ENCODE peak calls at places on chromosomes 12 and 14, in eight cellular contexts. One of them, this sample, is unnamed.

GRCh38 chr12:68121143-68121542 is 38.4 kb downstream of the IFNG start:
- DNase-seq in HCT116: no peak
- DNase-seq in uterus: no peak
- DNase-seq in stomach: no peak
- DNase-seq in lower leg skin: no peak
- DNase-seq in sigmoid colon: no peak
- DNase-seq in transverse colon: no peak
- DNase-seq in right lobe of liver: no peak
- DNase-seq in this sample: no peak

GRCh38 chr14:66662374-66662773 is 154.4 kb downstream of the GPHN start:
- DNase-seq in HCT116: no peak
- DNase-seq in uterus: no peak
- DNase-seq in stomach: no peak
- DNase-seq in lower leg skin: no peak
- DNase-seq in sigmoid colon: no peak
- DNase-seq in transverse colon: no peak
- DNase-seq in right lobe of liver: no peak
- DNase-seq in this sample: no peak

GRCh38 chr12:76313289-76313688 is 34.9 kb downstream of the BBS10 start:
- DNase-seq in HCT116: no peak
- DNase-seq in uterus: no peak
- DNase-seq in stomach: no peak
- DNase-seq in lower leg skin: no peak
- DNase-seq in sigmoid colon: no peak
- DNase-seq in transverse colon: no peak
- DNase-seq in right lobe of liver: no peak
- DNase-seq in this sample: no peak

GRCh38 chr12:14743061-14743460 is 46.7 kb upstream of the GUCY2C start:
- DNase-seq in HCT116: no peak
- DNase-seq in uterus: no peak
- DNase-seq in stomach: no peak
- DNase-seq in lower leg skin: no peak
- DNase-seq in sigmoid colon: no peak
- DNase-seq in transverse colon: no peak
- DNase-seq in right lobe of liver: no peak
- DNase-seq in this sample: no peak

GRCh38 chr12:90203556-90203955 is 494.9 kb upstream of the ATP2B1 start:
- DNase-seq in HCT116: no peak
- DNase-seq in uterus: no peak
- DNase-seq in stomach: no peak
- DNase-seq in lower leg skin: no peak
- DNase-seq in sigmoid colon: no peak
- DNase-seq in transverse colon: no peak
- DNase-seq in right lobe of liver: no peak
- DNase-seq in this sample: no peak

GRCh38 chr14:36524874-36525745 is 5.1 kb upstream of the NKX2-1 start:
- DNase-seq in HCT116: peak
- DNase-seq in uterus: no peak
- DNase-seq in stomach: no peak
- DNase-seq in lower leg skin: no peak
- DNase-seq in sigmoid colon: no peak
- DNase-seq in transverse colon: peak
- DNase-seq in right lobe of liver: no peak
- DNase-seq in this sample: peak

GRCh38 chr14:102415671-102416070 is 52.9 kb downstream of the TECPR2 start:
- DNase-seq in HCT116: no peak
- DNase-seq in uterus: no peak
- DNase-seq in stomach: no peak
- DNase-seq in lower leg skin: no peak
- DNase-seq in sigmoid colon: peak
- DNase-seq in transverse colon: no peak
- DNase-seq in right lobe of liver: no peak
- DNase-seq in this sample: no peak

GRCh38 chr14:77375164-77375950 is 1.5 kb downstream of the TMED8 start:
- DNase-seq in HCT116: no peak
- DNase-seq in uterus: no peak
- DNase-seq in stomach: no peak
- DNase-seq in lower leg skin: no peak
- DNase-seq in sigmoid colon: no peak
- DNase-seq in transverse colon: no peak
- DNase-seq in right lobe of liver: no peak
- DNase-seq in this sample: no peak

GRCh38 chr14:68578597-68578996 is 214.3 kb downstream of the ZFP36L1 start:
- DNase-seq in HCT116: no peak
- DNase-seq in uterus: no peak
- DNase-seq in stomach: no peak
- DNase-seq in lower leg skin: no peak
- DNase-seq in sigmoid colon: no peak
- DNase-seq in transverse colon: no peak
- DNase-seq in right lobe of liver: no peak
- DNase-seq in this sample: no peak

GRCh38 chr14:100341301-100342031 is 18.3 kb downstream of the SLC25A47 start:
- DNase-seq in HCT116: no peak
- DNase-seq in uterus: no peak
- DNase-seq in stomach: peak
- DNase-seq in lower leg skin: peak
- DNase-seq in sigmoid colon: no peak
- DNase-seq in transverse colon: no peak
- DNase-seq in right lobe of liver: peak
- DNase-seq in this sample: no peak

GRCh38 chr12:79161249-79161934 is 296.8 kb downstream of the SYT1 start:
- DNase-seq in HCT116: no peak
- DNase-seq in uterus: no peak
- DNase-seq in stomach: no peak
- DNase-seq in lower leg skin: no peak
- DNase-seq in sigmoid colon: no peak
- DNase-seq in transverse colon: no peak
- DNase-seq in right lobe of liver: no peak
- DNase-seq in this sample: no peak

GRCh38 chr12:18861287-18861858 is 123.5 kb downstream of the CAPZA3 start:
- DNase-seq in HCT116: peak
- DNase-seq in uterus: no peak
- DNase-seq in stomach: no peak
- DNase-seq in lower leg skin: no peak
- DNase-seq in sigmoid colon: no peak
- DNase-seq in transverse colon: no peak
- DNase-seq in right lobe of liver: no peak
- DNase-seq in this sample: no peak

GRCh38 chr12:1873531-1874149 is 44.8 kb downstream of the CACNA2D4 start:
- DNase-seq in HCT116: no peak
- DNase-seq in uterus: no peak
- DNase-seq in stomach: no peak
- DNase-seq in lower leg skin: peak
- DNase-seq in sigmoid colon: no peak
- DNase-seq in transverse colon: no peak
- DNase-seq in right lobe of liver: no peak
- DNase-seq in this sample: no peak

GRCh38 chr14:23183479-23183878 is at the start of gene SLC7A8:
- DNase-seq in HCT116: peak
- DNase-seq in uterus: peak
- DNase-seq in stomach: peak
- DNase-seq in lower leg skin: peak
- DNase-seq in sigmoid colon: peak
- DNase-seq in transverse colon: peak
- DNase-seq in right lobe of liver: peak
- DNase-seq in this sample: peak
- TF ChIP-seq POLR2A in HCT116: peak
- TF ChIP-seq POLR2A in uterus: peak
- TF ChIP-seq POLR2A in stomach: peak
- TF ChIP-seq POLR2A in lower leg skin: no peak
- TF ChIP-seq POLR2A in sigmoid colon: peak
- TF ChIP-seq POLR2A in transverse colon: peak
- TF ChIP-seq POLR2A in right lobe of liver: peak
- TF ChIP-seq POLR2A in this sample: peak

GRCh38 chr12:6632026-6632978 is 3.5 kb downstream of the LPAR5 start:
- DNase-seq in HCT116: no peak
- DNase-seq in uterus: no peak
- DNase-seq in stomach: no peak
- DNase-seq in lower leg skin: no peak
- DNase-seq in sigmoid colon: no peak
- DNase-seq in transverse colon: peak
- DNase-seq in right lobe of liver: no peak
- DNase-seq in this sample: no peak

GRCh38 chr12:6635375-6635855 is 344 bp downstream of the LPAR5 start:
- DNase-seq in HCT116: no peak
- DNase-seq in uterus: no peak
- DNase-seq in stomach: no peak
- DNase-seq in lower leg skin: no peak
- DNase-seq in sigmoid colon: no peak
- DNase-seq in transverse colon: no peak
- DNase-seq in right lobe of liver: no peak
- DNase-seq in this sample: peak

GRCh38 chr12:6639151-6639773 is 3.5 kb upstream of the LPAR5 start:
- DNase-seq in HCT116: no peak
- DNase-seq in uterus: no peak
- DNase-seq in stomach: no peak
- DNase-seq in lower leg skin: no peak
- DNase-seq in sigmoid colon: no peak
- DNase-seq in transverse colon: no peak
- DNase-seq in right lobe of liver: no peak
- DNase-seq in this sample: no peak

GRCh38 chr12:6638305-6638704 is 2.5 kb upstream of the LPAR5 start:
- DNase-seq in HCT116: no peak
- DNase-seq in uterus: no peak
- DNase-seq in stomach: no peak
- DNase-seq in lower leg skin: no peak
- DNase-seq in sigmoid colon: no peak
- DNase-seq in transverse colon: no peak
- DNase-seq in right lobe of liver: no peak
- DNase-seq in this sample: no peak

GRCh38 chr12:6635856-6636521 is at the start of gene LPAR5:
- DNase-seq in HCT116: peak
- DNase-seq in uterus: no peak
- DNase-seq in stomach: peak
- DNase-seq in lower leg skin: peak
- DNase-seq in sigmoid colon: no peak
- DNase-seq in transverse colon: peak
- DNase-seq in right lobe of liver: no peak
- DNase-seq in this sample: peak
- TF ChIP-seq POLR2A in HCT116: no peak
- TF ChIP-seq POLR2A in uterus: no peak
- TF ChIP-seq POLR2A in stomach: no peak
- TF ChIP-seq POLR2A in lower leg skin: no peak
- TF ChIP-seq POLR2A in sigmoid colon: peak
- TF ChIP-seq POLR2A in transverse colon: peak
- TF ChIP-seq POLR2A in right lobe of liver: no peak
- TF ChIP-seq POLR2A in this sample: peak

GRCh38 chr12:96487634-96488033 is 1.7 kb upstream of the CFAP54 start:
- DNase-seq in HCT116: no peak
- DNase-seq in uterus: no peak
- DNase-seq in stomach: no peak
- DNase-seq in lower leg skin: no peak
- DNase-seq in sigmoid colon: no peak
- DNase-seq in transverse colon: no peak
- DNase-seq in right lobe of liver: no peak
- DNase-seq in this sample: no peak

GRCh38 chr12:96486751-96487150 is 2.6 kb upstream of the CFAP54 start:
- DNase-seq in HCT116: no peak
- DNase-seq in uterus: no peak
- DNase-seq in stomach: no peak
- DNase-seq in lower leg skin: no peak
- DNase-seq in sigmoid colon: no peak
- DNase-seq in transverse colon: no peak
- DNase-seq in right lobe of liver: no peak
- DNase-seq in this sample: no peak

GRCh38 chr12:96487214-96487613 is 2.2 kb upstream of the CFAP54 start:
- DNase-seq in HCT116: no peak
- DNase-seq in uterus: no peak
- DNase-seq in stomach: no peak
- DNase-seq in lower leg skin: no peak
- DNase-seq in sigmoid colon: no peak
- DNase-seq in transverse colon: no peak
- DNase-seq in right lobe of liver: no peak
- DNase-seq in this sample: no peak

GRCh38 chr12:96493101-96493500 is 3.7 kb downstream of the CFAP54 start:
- DNase-seq in HCT116: no peak
- DNase-seq in uterus: no peak
- DNase-seq in stomach: no peak
- DNase-seq in lower leg skin: no peak
- DNase-seq in sigmoid colon: no peak
- DNase-seq in transverse colon: no peak
- DNase-seq in right lobe of liver: no peak
- DNase-seq in this sample: no peak

GRCh38 chr12:96489392-96490056 is at the start of gene CFAP54:
- DNase-seq in HCT116: peak
- DNase-seq in uterus: peak
- DNase-seq in stomach: peak
- DNase-seq in lower leg skin: peak
- DNase-seq in sigmoid colon: peak
- DNase-seq in transverse colon: peak
- DNase-seq in right lobe of liver: peak
- DNase-seq in this sample: peak
- TF ChIP-seq POLR2A in HCT116: no peak
- TF ChIP-seq POLR2A in uterus: peak
- TF ChIP-seq POLR2A in stomach: no peak
- TF ChIP-seq POLR2A in lower leg skin: no peak
- TF ChIP-seq POLR2A in sigmoid colon: no peak
- TF ChIP-seq POLR2A in transverse colon: no peak
- TF ChIP-seq POLR2A in right lobe of liver: no peak
- TF ChIP-seq POLR2A in this sample: no peak

GRCh38 chr14:22846811-22847307 is 10.5 kb downstream of the MMP14 start:
- DNase-seq in HCT116: no peak
- DNase-seq in uterus: no peak
- DNase-seq in stomach: no peak
- DNase-seq in lower leg skin: peak
- DNase-seq in sigmoid colon: no peak
- DNase-seq in transverse colon: no peak
- DNase-seq in right lobe of liver: no peak
- DNase-seq in this sample: peak

GRCh38 chr14:22845821-22846625 is 9.6 kb downstream of the MMP14 start:
- DNase-seq in HCT116: no peak
- DNase-seq in uterus: no peak
- DNase-seq in stomach: no peak
- DNase-seq in lower leg skin: peak
- DNase-seq in sigmoid colon: peak
- DNase-seq in transverse colon: no peak
- DNase-seq in right lobe of liver: no peak
- DNase-seq in this sample: no peak

GRCh38 chr14:22843123-22843925 is 6.9 kb downstream of the MMP14 start:
- DNase-seq in HCT116: no peak
- DNase-seq in uterus: no peak
- DNase-seq in stomach: no peak
- DNase-seq in lower leg skin: peak
- DNase-seq in sigmoid colon: peak
- DNase-seq in transverse colon: no peak
- DNase-seq in right lobe of liver: no peak
- DNase-seq in this sample: no peak

GRCh38 chr14:22844221-22845102 is 8.1 kb downstream of the MMP14 start:
- DNase-seq in HCT116: no peak
- DNase-seq in uterus: no peak
- DNase-seq in stomach: no peak
- DNase-seq in lower leg skin: peak
- DNase-seq in sigmoid colon: peak
- DNase-seq in transverse colon: no peak
- DNase-seq in right lobe of liver: no peak
- DNase-seq in this sample: no peak

DNA sequence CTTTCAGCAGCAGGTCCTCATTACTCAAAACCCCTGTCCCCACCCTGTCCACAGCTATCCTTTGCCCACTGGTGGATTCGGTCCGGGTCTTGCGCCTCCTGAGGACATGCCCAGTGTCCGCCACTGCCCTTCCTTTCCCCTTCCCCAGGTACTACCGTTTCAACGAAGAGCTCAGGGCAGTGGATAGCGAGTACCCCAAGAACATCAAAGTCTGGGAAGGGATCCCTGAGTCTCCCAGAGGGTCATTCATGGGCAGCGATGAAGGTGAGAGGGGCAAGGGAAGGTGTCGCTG is 8.7 kb downstream of the MMP14 start:
- DNase-seq in HCT116: no peak
- DNase-seq in uterus: no peak
- DNase-seq in stomach: no peak
- DNase-seq in lower leg skin: peak
- DNase-seq in sigmoid colon: no peak
- DNase-seq in transverse colon: no peak
- DNase-seq in right lobe of liver: no peak
- DNase-seq in this sample: no peak
- TF ChIP-seq POLR2A in HCT116: no peak
- TF ChIP-seq POLR2A in uterus: no peak
- TF ChIP-seq POLR2A in stomach: no peak
- TF ChIP-seq POLR2A in lower leg skin: no peak
- TF ChIP-seq POLR2A in sigmoid colon: no peak
- TF ChIP-seq POLR2A in transverse colon: no peak
- TF ChIP-seq POLR2A in right lobe of liver: no peak
- TF ChIP-seq POLR2A in this sample: no peak